ENCODE peak calls at places on chromosomes 11 and 22, in seven cellular contexts. One of them, this sample, is unnamed.

GRCh38 chr11:76214968-76215548 is 8.8 kb upstream of the WNT11 start:
- DNase-seq in epithelial cell of proximal tubule: no peak
- DNase-seq in RPMI7951: no peak
- DNase-seq in HCT116: no peak
- DNase-seq in EH: no peak
- DNase-seq in left lobe of liver: no peak
- DNase-seq in CD4-positive, alpha-beta memory T cell: no peak
- DNase-seq in this sample: no peak

GRCh38 chr11:133790995-133791394 is 54.3 kb downstream of the SPATA19 start:
- DNase-seq in epithelial cell of proximal tubule: no peak
- DNase-seq in RPMI7951: no peak
- DNase-seq in HCT116: no peak
- DNase-seq in EH: no peak
- DNase-seq in left lobe of liver: no peak
- DNase-seq in CD4-positive, alpha-beta memory T cell: no peak
- DNase-seq in this sample: no peak

GRCh38 chr11:114044042-114044871 is 15.3 kb upstream of the ZBTB16 start:
- DNase-seq in epithelial cell of proximal tubule: no peak
- DNase-seq in RPMI7951: no peak
- DNase-seq in HCT116: no peak
- DNase-seq in EH: no peak
- DNase-seq in left lobe of liver: no peak
- DNase-seq in CD4-positive, alpha-beta memory T cell: no peak
- DNase-seq in this sample: peak; percentile 62

GRCh38 chr11:132770802-132771545 is 761.3 kb downstream of the OPCML start:
- DNase-seq in epithelial cell of proximal tubule: no peak
- DNase-seq in RPMI7951: peak; percentile 44
- DNase-seq in HCT116: no peak
- DNase-seq in EH: peak; percentile 21
- DNase-seq in left lobe of liver: no peak
- DNase-seq in CD4-positive, alpha-beta memory T cell: no peak
- DNase-seq in this sample: no peak

GRCh38 chr11:13834463-13834862 is 128.1 kb upstream of the SPON1 start:
- DNase-seq in epithelial cell of proximal tubule: no peak
- DNase-seq in RPMI7951: no peak
- DNase-seq in HCT116: no peak
- DNase-seq in EH: no peak
- DNase-seq in left lobe of liver: no peak
- DNase-seq in CD4-positive, alpha-beta memory T cell: no peak
- DNase-seq in this sample: no peak

GRCh38 chr11:116686891-116687290 is 85.9 kb downstream of the BUD13 start:
- DNase-seq in epithelial cell of proximal tubule: no peak
- DNase-seq in RPMI7951: no peak
- DNase-seq in HCT116: no peak
- DNase-seq in EH: no peak
- DNase-seq in left lobe of liver: no peak
- DNase-seq in CD4-positive, alpha-beta memory T cell: no peak
- DNase-seq in this sample: no peak

GRCh38 chr11:10023202-10023601 is 270.8 kb downstream of the SBF2 start:
- DNase-seq in epithelial cell of proximal tubule: no peak
- DNase-seq in RPMI7951: no peak
- DNase-seq in HCT116: no peak
- DNase-seq in EH: peak; percentile 57
- DNase-seq in left lobe of liver: no peak
- DNase-seq in CD4-positive, alpha-beta memory T cell: no peak
- DNase-seq in this sample: no peak

GRCh38 chr11:102306817-102307814 is 10.2 kb upstream of the BIRC3 start:
- DNase-seq in epithelial cell of proximal tubule: no peak
- DNase-seq in RPMI7951: no peak
- DNase-seq in HCT116: no peak
- DNase-seq in EH: no peak
- DNase-seq in left lobe of liver: no peak
- DNase-seq in CD4-positive, alpha-beta memory T cell: peak; percentile 73
- DNase-seq in this sample: no peak

GRCh38 chr22:45863981-45864751 is 112.8 kb downstream of the WNT7B start:
- DNase-seq in epithelial cell of proximal tubule: no peak
- DNase-seq in RPMI7951: peak; percentile 56
- DNase-seq in HCT116: peak; percentile 33
- DNase-seq in EH: peak; percentile 57
- DNase-seq in left lobe of liver: peak; percentile 68
- DNase-seq in CD4-positive, alpha-beta memory T cell: peak; percentile 50
- DNase-seq in this sample: peak; percentile 75

GRCh38 chr11:1562469-1563148 is 9.5 kb downstream of the DUSP8 start:
- DNase-seq in epithelial cell of proximal tubule: no peak
- DNase-seq in RPMI7951: no peak
- DNase-seq in HCT116: no peak
- DNase-seq in EH: no peak
- DNase-seq in left lobe of liver: peak; percentile 40
- DNase-seq in CD4-positive, alpha-beta memory T cell: no peak
- DNase-seq in this sample: no peak

GRCh38 chr11:111422494-111423249 is 43.6 kb upstream of the POU2AF1 start:
- DNase-seq in epithelial cell of proximal tubule: no peak
- DNase-seq in RPMI7951: no peak
- DNase-seq in HCT116: peak; percentile 37
- DNase-seq in EH: peak; percentile 35
- DNase-seq in left lobe of liver: peak; percentile 56
- DNase-seq in CD4-positive, alpha-beta memory T cell: peak; percentile 14
- DNase-seq in this sample: no peak

GRCh38 chr22:39219071-39220050 is 25.4 kb downstream of the PDGFB start:
- DNase-seq in epithelial cell of proximal tubule: no peak
- DNase-seq in RPMI7951: no peak
- DNase-seq in HCT116: no peak
- DNase-seq in EH: no peak
- DNase-seq in left lobe of liver: no peak
- DNase-seq in CD4-positive, alpha-beta memory T cell: no peak
- DNase-seq in this sample: peak; percentile 12

GRCh38 chr11:73262851-73263495 is 9.2 kb upstream of the P2RY6 start:
- DNase-seq in epithelial cell of proximal tubule: peak; percentile 31
- DNase-seq in RPMI7951: peak; percentile 59
- DNase-seq in HCT116: no peak
- DNase-seq in EH: peak; percentile 57
- DNase-seq in left lobe of liver: peak; percentile 14
- DNase-seq in CD4-positive, alpha-beta memory T cell: no peak
- DNase-seq in this sample: no peak

GRCh38 chr11:17405232-17406005 is 17.0 kb upstream of the KCNJ11 start:
- DNase-seq in epithelial cell of proximal tubule: peak; percentile 56
- DNase-seq in RPMI7951: peak; percentile 74
- DNase-seq in HCT116: peak; percentile 18
- DNase-seq in EH: peak; percentile 63
- DNase-seq in left lobe of liver: peak; percentile 95
- DNase-seq in CD4-positive, alpha-beta memory T cell: no peak
- DNase-seq in this sample: peak; percentile 78

GRCh38 chr22:27970596-27971220 is 51.7 kb upstream of the PITPNB start:
- DNase-seq in epithelial cell of proximal tubule: no peak
- DNase-seq in RPMI7951: no peak
- DNase-seq in HCT116: no peak
- DNase-seq in EH: peak; percentile 63
- DNase-seq in left lobe of liver: no peak
- DNase-seq in CD4-positive, alpha-beta memory T cell: no peak
- DNase-seq in this sample: no peak

GRCh38 chr11:87432006-87432405 is 394.3 kb downstream of the TMEM135 start:
- DNase-seq in epithelial cell of proximal tubule: no peak
- DNase-seq in RPMI7951: no peak
- DNase-seq in HCT116: no peak
- DNase-seq in EH: peak; percentile 77
- DNase-seq in left lobe of liver: no peak
- DNase-seq in CD4-positive, alpha-beta memory T cell: no peak
- DNase-seq in this sample: no peak

GRCh38 chr11:95443386-95443785 is 212.4 kb upstream of the SESN3 start:
- DNase-seq in epithelial cell of proximal tubule: no peak
- DNase-seq in RPMI7951: no peak
- DNase-seq in HCT116: no peak
- DNase-seq in EH: no peak
- DNase-seq in left lobe of liver: no peak
- DNase-seq in CD4-positive, alpha-beta memory T cell: peak; percentile 8
- DNase-seq in this sample: no peak

GRCh38 chr11:6632116-6633073 is 13.2 kb upstream of the TPP1 start:
- DNase-seq in epithelial cell of proximal tubule: no peak
- DNase-seq in RPMI7951: no peak
- DNase-seq in HCT116: no peak
- DNase-seq in EH: no peak
- DNase-seq in left lobe of liver: no peak
- DNase-seq in CD4-positive, alpha-beta memory T cell: no peak
- DNase-seq in this sample: no peak